ENCODE peak calls at places on chromosomes 3 and 15, in six cellular contexts. One of them, this sample, is unnamed.

GRCh38 chr15:64686130-64686735 is 89.2 kb downstream of the RBPMS2 start:
- DNase-seq in transverse colon: no peak
- DNase-seq in ovary: no peak
- DNase-seq in A673: peak
- DNase-seq in testis: no peak
- DNase-seq in HCT116: peak
- DNase-seq in this sample: no peak

GRCh38 chr15:85579011-85579701 is 198.8 kb downstream of the AKAP13 start:
- DNase-seq in A673: no peak
- DNase-seq in HCT116: no peak
- DNase-seq in ovary: no peak
- DNase-seq in testis: no peak
- DNase-seq in transverse colon: peak
- DNase-seq in this sample: peak

GRCh38 chr3:123276346-123276745 is 74.6 kb downstream of the SEC22A start:
- DNase-seq in ovary: no peak
- DNase-seq in HCT116: no peak
- DNase-seq in testis: no peak
- DNase-seq in A673: no peak
- DNase-seq in transverse colon: no peak
- DNase-seq in this sample: no peak

GRCh38 chr3:177657243-177657642 is 460.0 kb upstream of the TBL1XR1 start:
- DNase-seq in HCT116: no peak
- DNase-seq in transverse colon: no peak
- DNase-seq in ovary: no peak
- DNase-seq in testis: no peak
- DNase-seq in A673: no peak
- DNase-seq in this sample: no peak

GRCh38 chr3:187150599-187150998 is 11.3 kb upstream of the RPL39L start:
- DNase-seq in transverse colon: peak
- DNase-seq in testis: peak
- DNase-seq in ovary: no peak
- DNase-seq in A673: peak
- DNase-seq in HCT116: no peak
- DNase-seq in this sample: peak

GRCh38 chr15:57557267-57557666 is 34.4 kb upstream of the MYZAP start:
- DNase-seq in transverse colon: no peak
- DNase-seq in A673: no peak
- DNase-seq in ovary: no peak
- DNase-seq in HCT116: no peak
- DNase-seq in testis: no peak
- DNase-seq in this sample: no peak

GRCh38 chr3:133662256-133662773 is 574 bp upstream of the TOPBP1 start:
- DNase-seq in testis: peak
- DNase-seq in transverse colon: no peak
- DNase-seq in ovary: no peak
- DNase-seq in A673: peak
- DNase-seq in HCT116: no peak
- DNase-seq in this sample: no peak

GRCh38 chr3:172607305-172608121 is 84.3 kb upstream of the TNFSF10 start:
- DNase-seq in testis: no peak
- DNase-seq in transverse colon: no peak
- DNase-seq in HCT116: no peak
- DNase-seq in ovary: no peak
- DNase-seq in A673: peak
- DNase-seq in this sample: no peak

GRCh38 chr3:197371521-197372075 is 73.2 kb upstream of the DLG1 start:
- DNase-seq in transverse colon: no peak
- DNase-seq in testis: no peak
- DNase-seq in ovary: no peak
- DNase-seq in HCT116: no peak
- DNase-seq in A673: peak
- DNase-seq in this sample: no peak

DNA sequence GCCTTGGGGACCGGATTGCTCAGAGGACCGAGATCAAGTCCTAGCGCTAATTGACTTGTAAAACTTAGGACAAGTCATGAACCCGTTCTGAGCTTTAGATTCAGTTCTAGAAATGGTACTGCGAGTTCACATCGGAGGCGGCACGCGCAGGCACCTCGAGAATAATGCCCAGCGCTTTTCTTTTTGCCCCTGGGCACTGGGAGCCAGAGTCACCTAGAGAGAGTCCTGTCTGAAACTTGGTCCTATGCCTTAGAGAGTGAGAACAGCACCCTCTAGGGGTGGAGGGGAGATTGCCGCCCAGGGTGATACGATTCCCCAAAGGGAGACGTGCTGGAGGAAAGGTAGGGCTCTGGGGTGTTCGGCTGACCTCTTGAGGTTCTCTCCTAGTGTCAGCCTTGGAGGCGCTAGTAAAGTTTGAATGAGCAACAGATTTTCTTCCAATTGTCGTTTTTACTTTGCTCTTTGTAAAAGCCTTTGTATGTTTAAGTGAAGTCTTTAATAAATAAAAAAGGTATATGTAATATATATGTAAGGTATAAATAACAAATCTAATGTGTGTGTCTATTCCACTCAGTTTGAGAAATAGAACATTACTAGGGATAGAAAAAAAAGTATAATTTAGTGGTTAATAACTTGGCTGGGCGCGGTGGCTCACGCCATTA is 826 bp downstream of the EEF1AKMT4 start:
- DNase-seq in ovary: peak
- DNase-seq in transverse colon: peak
- DNase-seq in HCT116: peak
- DNase-seq in testis: peak
- DNase-seq in A673: peak
- DNase-seq in this sample: peak
- TF ChIP-seq CTCF in ovary: peak
- TF ChIP-seq CTCF in transverse colon: peak
- TF ChIP-seq CTCF in HCT116: peak
- TF ChIP-seq CTCF in testis: peak
- TF ChIP-seq CTCF in A673: peak
- TF ChIP-seq CTCF in this sample: peak

GRCh38 chr3:121064121-121064520 is 156.1 kb downstream of the STXBP5L start:
- DNase-seq in HCT116: no peak
- DNase-seq in testis: no peak
- DNase-seq in transverse colon: no peak
- DNase-seq in ovary: no peak
- DNase-seq in A673: no peak
- DNase-seq in this sample: no peak
- H3K4me3 ChIP-seq in HCT116: no peak
- H3K4me3 ChIP-seq in testis: no peak
- H3K4me3 ChIP-seq in transverse colon: no peak
- H3K4me3 ChIP-seq in ovary: no peak
- H3K4me3 ChIP-seq in A673: no peak
- H3K4me3 ChIP-seq in this sample: no peak

GRCh38 chr3:13098192-13098591 is 25.0 kb upstream of the IQSEC1 start:
- DNase-seq in A673: no peak
- DNase-seq in testis: no peak
- DNase-seq in HCT116: no peak
- DNase-seq in ovary: no peak
- DNase-seq in transverse colon: no peak
- DNase-seq in this sample: no peak
- H3K27ac ChIP-seq in A673: no peak
- H3K27ac ChIP-seq in testis: no peak
- H3K27ac ChIP-seq in HCT116: no peak
- H3K27ac ChIP-seq in ovary: no peak
- H3K27ac ChIP-seq in transverse colon: no peak
- H3K27ac ChIP-seq in this sample: no peak

GRCh38 chr3:38662544-38662943 is 13.1 kb upstream of the SCN5A start:
- DNase-seq in HCT116: peak
- DNase-seq in A673: peak
- DNase-seq in ovary: no peak
- DNase-seq in testis: peak
- DNase-seq in transverse colon: no peak
- DNase-seq in this sample: no peak
- TF ChIP-seq CTCF in HCT116: peak
- TF ChIP-seq CTCF in A673: peak
- TF ChIP-seq CTCF in ovary: no peak
- TF ChIP-seq CTCF in testis: no peak
- TF ChIP-seq CTCF in transverse colon: peak
- TF ChIP-seq CTCF in this sample: no peak

DNA sequence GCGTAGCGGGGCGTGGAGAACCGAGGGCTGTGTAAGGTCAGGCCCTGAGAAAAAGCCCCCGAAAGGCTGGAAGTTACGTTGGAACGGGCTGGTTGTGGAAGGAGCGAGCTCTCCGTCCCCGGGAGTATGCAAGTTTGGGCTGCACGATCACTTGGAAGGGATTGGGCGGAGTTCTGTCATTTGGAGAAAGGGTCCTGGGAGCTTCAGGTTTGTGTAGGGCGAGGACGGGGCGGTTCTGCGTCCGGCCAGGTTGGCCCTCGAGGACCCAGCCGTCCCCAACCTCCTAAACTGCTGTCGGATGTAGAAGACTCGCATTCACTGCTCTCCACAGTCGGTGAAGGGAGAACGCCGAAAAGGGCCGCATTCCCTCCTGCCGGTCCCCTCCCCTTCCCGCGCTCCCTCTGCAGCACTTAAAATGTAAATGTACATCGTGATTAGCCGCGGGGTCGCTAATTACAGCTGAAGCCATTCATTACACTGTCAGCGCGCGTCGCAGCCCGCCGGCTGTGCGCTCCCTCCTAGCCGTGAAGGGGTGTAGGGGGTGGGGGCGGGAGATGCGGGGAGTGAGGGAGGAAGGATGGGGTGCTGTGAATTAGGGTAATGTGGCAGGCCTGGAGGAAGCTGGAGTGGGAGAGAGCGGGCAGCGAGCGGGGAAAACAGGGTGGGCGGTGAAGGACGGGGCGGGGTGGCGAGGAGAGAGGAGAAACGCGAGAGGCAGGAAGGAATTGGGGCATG is 2.5 kb upstream of the RPP25 start:
- DNase-seq in A673: peak
- DNase-seq in HCT116: no peak
- DNase-seq in transverse colon: no peak
- DNase-seq in testis: peak
- DNase-seq in ovary: no peak
- DNase-seq in this sample: no peak
- H3K4me3 ChIP-seq in A673: peak
- H3K4me3 ChIP-seq in HCT116: peak
- H3K4me3 ChIP-seq in transverse colon: peak
- H3K4me3 ChIP-seq in testis: peak
- H3K4me3 ChIP-seq in ovary: peak
- H3K4me3 ChIP-seq in this sample: peak

DNA sequence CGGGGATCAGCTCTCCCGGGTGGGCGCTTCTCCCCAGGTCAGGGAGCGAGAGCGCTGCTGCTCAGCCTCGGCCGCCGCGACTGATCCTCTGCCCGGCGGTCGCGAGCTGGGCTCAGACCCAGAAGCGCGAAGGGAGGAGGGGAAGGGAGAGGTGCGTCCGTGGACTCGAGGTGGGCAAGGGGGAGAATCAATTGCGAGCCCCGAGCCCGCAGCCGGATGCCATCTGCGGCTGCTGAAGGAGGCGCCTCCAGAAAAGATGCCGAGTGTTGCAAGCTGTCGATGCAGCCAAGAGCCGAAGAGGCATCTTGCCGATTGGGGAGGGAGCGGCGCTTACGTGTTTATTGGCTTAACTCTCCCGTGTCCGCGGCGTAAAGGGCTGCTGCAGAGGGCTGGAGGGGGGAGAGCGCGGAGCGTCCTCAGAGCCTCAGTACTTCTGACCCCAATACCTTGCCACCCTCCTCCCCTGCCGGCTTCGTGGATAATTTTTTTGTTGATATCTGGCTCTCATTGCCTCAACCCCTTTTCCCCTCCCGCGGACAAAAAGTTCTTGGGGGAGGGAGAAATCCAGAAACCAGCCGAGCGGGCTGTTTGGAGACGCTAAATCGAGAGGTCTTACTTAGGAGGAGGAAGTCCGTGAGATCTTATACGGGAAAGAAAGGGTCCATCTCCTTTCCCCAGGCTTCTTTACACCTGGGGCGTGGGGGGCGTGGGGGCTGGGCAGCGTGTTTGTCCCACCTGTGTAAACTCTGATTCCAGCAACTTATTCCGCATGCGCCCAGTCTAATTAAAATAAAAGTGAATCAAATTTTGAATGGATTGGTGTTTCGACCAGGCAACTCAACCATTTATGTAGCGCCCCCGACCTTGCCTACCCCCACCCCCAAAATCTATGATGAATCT is at the start of gene CADPS:
- DNase-seq in transverse colon: peak
- DNase-seq in testis: peak
- DNase-seq in HCT116: no peak
- DNase-seq in ovary: peak
- DNase-seq in A673: no peak
- DNase-seq in this sample: no peak
- H3K27ac ChIP-seq in transverse colon: peak
- H3K27ac ChIP-seq in testis: peak
- H3K27ac ChIP-seq in HCT116: no peak
- H3K27ac ChIP-seq in ovary: no peak
- H3K27ac ChIP-seq in A673: no peak
- H3K27ac ChIP-seq in this sample: no peak

GRCh38 chr3:192801985-192802384 is 74.6 kb upstream of the FGF12 start:
- DNase-seq in ovary: no peak
- DNase-seq in transverse colon: no peak
- DNase-seq in HCT116: no peak
- DNase-seq in testis: no peak
- DNase-seq in A673: no peak
- DNase-seq in this sample: no peak

GRCh38 chr3:192804502-192804901 is 77.2 kb upstream of the FGF12 start:
- DNase-seq in testis: no peak
- DNase-seq in A673: no peak
- DNase-seq in HCT116: no peak
- DNase-seq in ovary: no peak
- DNase-seq in transverse colon: no peak
- DNase-seq in this sample: no peak

DNA sequence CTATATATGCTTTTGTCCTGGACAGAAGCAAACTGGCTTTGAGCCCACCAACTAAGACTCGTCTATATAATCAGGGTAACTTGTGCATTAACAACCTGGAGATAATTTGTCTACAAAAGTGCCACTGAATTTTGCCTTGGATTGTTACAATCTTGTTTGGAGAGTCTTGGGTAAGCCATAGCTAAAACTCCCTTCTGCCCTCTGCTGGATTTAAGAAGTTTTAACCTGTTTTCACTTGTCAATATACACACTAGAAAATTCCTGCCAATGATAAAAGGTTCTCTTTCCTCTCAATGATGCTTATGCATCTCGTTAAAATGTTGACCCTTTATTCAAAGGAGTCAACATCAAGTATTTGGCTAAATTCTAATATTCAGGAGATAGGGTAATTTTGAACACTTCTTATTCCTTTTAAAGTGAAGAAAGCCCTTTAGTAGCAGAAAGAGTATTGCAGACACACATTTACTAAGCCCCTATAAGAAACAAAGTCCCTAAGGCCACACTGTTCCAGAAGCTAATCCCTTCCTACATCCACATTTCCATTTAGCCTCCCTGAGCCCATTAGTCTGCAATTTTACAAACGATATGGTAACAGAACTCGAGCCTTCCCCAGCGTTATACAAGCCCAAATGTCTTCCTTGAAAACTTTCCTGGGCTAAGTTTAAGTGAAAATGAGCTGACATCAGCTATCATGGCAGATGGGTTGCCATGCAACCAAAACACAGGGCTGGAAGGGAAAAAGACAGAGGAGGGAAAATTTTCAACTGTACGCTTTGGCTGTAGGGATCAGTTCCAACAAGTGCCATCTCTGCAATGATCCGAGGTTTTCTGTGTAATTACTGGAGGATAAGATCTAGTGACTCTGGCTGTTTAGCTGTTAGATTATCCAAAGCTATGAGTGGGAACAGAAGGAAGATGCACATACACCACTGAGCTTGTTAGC is 75.9 kb upstream of the FGF12 start:
- DNase-seq in ovary: no peak
- DNase-seq in testis: no peak
- DNase-seq in transverse colon: no peak
- DNase-seq in HCT116: peak
- DNase-seq in A673: peak
- DNase-seq in this sample: no peak
- TF ChIP-seq CTCF in ovary: peak
- TF ChIP-seq CTCF in testis: no peak
- TF ChIP-seq CTCF in transverse colon: peak
- TF ChIP-seq CTCF in HCT116: peak
- TF ChIP-seq CTCF in A673: peak
- TF ChIP-seq CTCF in this sample: peak